ENCODE peak calls at places on chromosome 6, in eight cellular contexts. One of them, this sample, is unnamed.

GRCh38 chr6:46338098-46338497 is 153.2 kb downstream of the RCAN2 start:
- DNase-seq in dorsolateral prefrontal cortex: no peak
- DNase-seq in iPS-NIHi11: no peak
- DNase-seq in stimulated activated CD4-positive, alpha-beta T cell treated with anti-CD3 and anti-CD28 coated beads, Interleukin-4, amount 100 ng/mL, for 4 hours: no peak
- DNase-seq in activated T-helper 1 cell treated with anti-CD3 and anti-CD28 coated beads, Interleukin-2, amount 50 U/mL, for 16 hours: no peak
- DNase-seq in stimulated activated naive CD4-positive, alpha-beta T cell treated with Interleukin-2 at 50 U/mL for 16 hours: no peak
- DNase-seq in Calu3: no peak
- DNase-seq in foreskin fibroblast: no peak
- DNase-seq in this sample: no peak

GRCh38 chr6:11752350-11752749 is 26.3 kb downstream of the ADTRP start:
- DNase-seq in iPS-NIHi11: no peak
- DNase-seq in stimulated activated naive CD4-positive, alpha-beta T cell treated with Interleukin-2 at 50 U/mL for 16 hours: no peak
- DNase-seq in stimulated activated CD4-positive, alpha-beta T cell treated with anti-CD3 and anti-CD28 coated beads, Interleukin-4, amount 100 ng/mL, for 4 hours: no peak
- DNase-seq in activated T-helper 1 cell treated with anti-CD3 and anti-CD28 coated beads, Interleukin-2, amount 50 U/mL, for 16 hours: no peak
- DNase-seq in dorsolateral prefrontal cortex: no peak
- DNase-seq in Calu3: no peak
- DNase-seq in foreskin fibroblast: no peak
- DNase-seq in this sample: no peak

GRCh38 chr6:168118935-168119334 is 39.9 kb upstream of the FRMD1 start:
- DNase-seq in dorsolateral prefrontal cortex: peak
- DNase-seq in Calu3: no peak
- DNase-seq in stimulated activated naive CD4-positive, alpha-beta T cell treated with Interleukin-2 at 50 U/mL for 16 hours: no peak
- DNase-seq in stimulated activated CD4-positive, alpha-beta T cell treated with anti-CD3 and anti-CD28 coated beads, Interleukin-4, amount 100 ng/mL, for 4 hours: no peak
- DNase-seq in iPS-NIHi11: no peak
- DNase-seq in activated T-helper 1 cell treated with anti-CD3 and anti-CD28 coated beads, Interleukin-2, amount 50 U/mL, for 16 hours: no peak
- DNase-seq in foreskin fibroblast: no peak
- DNase-seq in this sample: peak

GRCh38 chr6:39092124-39092523 is 22.9 kb downstream of the SAYSD1 start:
- DNase-seq in activated T-helper 1 cell treated with anti-CD3 and anti-CD28 coated beads, Interleukin-2, amount 50 U/mL, for 16 hours: no peak
- DNase-seq in foreskin fibroblast: no peak
- DNase-seq in iPS-NIHi11: peak
- DNase-seq in stimulated activated naive CD4-positive, alpha-beta T cell treated with Interleukin-2 at 50 U/mL for 16 hours: no peak
- DNase-seq in stimulated activated CD4-positive, alpha-beta T cell treated with anti-CD3 and anti-CD28 coated beads, Interleukin-4, amount 100 ng/mL, for 4 hours: no peak
- DNase-seq in Calu3: peak
- DNase-seq in dorsolateral prefrontal cortex: no peak
- DNase-seq in this sample: no peak

GRCh38 chr6:23036401-23036983 is 467.1 kb downstream of the HDGFL1 start:
- DNase-seq in foreskin fibroblast: no peak
- DNase-seq in dorsolateral prefrontal cortex: no peak
- DNase-seq in stimulated activated CD4-positive, alpha-beta T cell treated with anti-CD3 and anti-CD28 coated beads, Interleukin-4, amount 100 ng/mL, for 4 hours: no peak
- DNase-seq in Calu3: no peak
- DNase-seq in activated T-helper 1 cell treated with anti-CD3 and anti-CD28 coated beads, Interleukin-2, amount 50 U/mL, for 16 hours: no peak
- DNase-seq in iPS-NIHi11: no peak
- DNase-seq in stimulated activated naive CD4-positive, alpha-beta T cell treated with Interleukin-2 at 50 U/mL for 16 hours: no peak
- DNase-seq in this sample: no peak

GRCh38 chr6:53293691-53294090 is 55.1 kb downstream of the ELOVL5 start:
- DNase-seq in activated T-helper 1 cell treated with anti-CD3 and anti-CD28 coated beads, Interleukin-2, amount 50 U/mL, for 16 hours: no peak
- DNase-seq in dorsolateral prefrontal cortex: no peak
- DNase-seq in stimulated activated CD4-positive, alpha-beta T cell treated with anti-CD3 and anti-CD28 coated beads, Interleukin-4, amount 100 ng/mL, for 4 hours: no peak
- DNase-seq in foreskin fibroblast: no peak
- DNase-seq in iPS-NIHi11: no peak
- DNase-seq in Calu3: no peak
- DNase-seq in stimulated activated naive CD4-positive, alpha-beta T cell treated with Interleukin-2 at 50 U/mL for 16 hours: no peak
- DNase-seq in this sample: no peak

GRCh38 chr6:36066817-36067216 is 39.2 kb downstream of the MAPK14 start:
- DNase-seq in stimulated activated CD4-positive, alpha-beta T cell treated with anti-CD3 and anti-CD28 coated beads, Interleukin-4, amount 100 ng/mL, for 4 hours: no peak
- DNase-seq in dorsolateral prefrontal cortex: no peak
- DNase-seq in stimulated activated naive CD4-positive, alpha-beta T cell treated with Interleukin-2 at 50 U/mL for 16 hours: no peak
- DNase-seq in iPS-NIHi11: no peak
- DNase-seq in foreskin fibroblast: no peak
- DNase-seq in activated T-helper 1 cell treated with anti-CD3 and anti-CD28 coated beads, Interleukin-2, amount 50 U/mL, for 16 hours: no peak
- DNase-seq in Calu3: no peak
- DNase-seq in this sample: no peak

GRCh38 chr6:56865081-56865875 is 89.6 kb upstream of the BEND6 start:
- DNase-seq in stimulated activated CD4-positive, alpha-beta T cell treated with anti-CD3 and anti-CD28 coated beads, Interleukin-4, amount 100 ng/mL, for 4 hours: no peak
- DNase-seq in stimulated activated naive CD4-positive, alpha-beta T cell treated with Interleukin-2 at 50 U/mL for 16 hours: no peak
- DNase-seq in iPS-NIHi11: no peak
- DNase-seq in Calu3: no peak
- DNase-seq in foreskin fibroblast: peak
- DNase-seq in dorsolateral prefrontal cortex: no peak
- DNase-seq in activated T-helper 1 cell treated with anti-CD3 and anti-CD28 coated beads, Interleukin-2, amount 50 U/mL, for 16 hours: no peak
- DNase-seq in this sample: no peak

GRCh38 chr6:143014764-143015163 is 45.9 kb upstream of the AIG1 start:
- DNase-seq in dorsolateral prefrontal cortex: no peak
- DNase-seq in Calu3: no peak
- DNase-seq in iPS-NIHi11: no peak
- DNase-seq in activated T-helper 1 cell treated with anti-CD3 and anti-CD28 coated beads, Interleukin-2, amount 50 U/mL, for 16 hours: no peak
- DNase-seq in stimulated activated naive CD4-positive, alpha-beta T cell treated with Interleukin-2 at 50 U/mL for 16 hours: no peak
- DNase-seq in stimulated activated CD4-positive, alpha-beta T cell treated with anti-CD3 and anti-CD28 coated beads, Interleukin-4, amount 100 ng/mL, for 4 hours: no peak
- DNase-seq in foreskin fibroblast: no peak
- DNase-seq in this sample: no peak

GRCh38 chr6:170153436-170154319 is 137.2 kb downstream of the DLL1 start:
- DNase-seq in Calu3: no peak
- DNase-seq in stimulated activated CD4-positive, alpha-beta T cell treated with anti-CD3 and anti-CD28 coated beads, Interleukin-4, amount 100 ng/mL, for 4 hours: no peak
- DNase-seq in iPS-NIHi11: no peak
- DNase-seq in dorsolateral prefrontal cortex: no peak
- DNase-seq in stimulated activated naive CD4-positive, alpha-beta T cell treated with Interleukin-2 at 50 U/mL for 16 hours: no peak
- DNase-seq in foreskin fibroblast: no peak
- DNase-seq in activated T-helper 1 cell treated with anti-CD3 and anti-CD28 coated beads, Interleukin-2, amount 50 U/mL, for 16 hours: no peak
- DNase-seq in this sample: no peak